ENCODE peak calls at places on chromosomes 6 and 20, in nine cellular contexts. J is fibroblast of the aortic adventitia; V is uterus; I is EL; R is T-helper 2 cell; H is naive thymus-derived CD4-positive, alpha-beta T cell; W is anterior cingulate cortex; A is kidney tubule cell; D is AG20443. Q is an unnamed sample.

GRCh38 chr6:87154641-87155271 is 609 bp upstream of the ZNF292 start:
- DNase-seq in V (no peak), R (peak), I (peak), J (peak), D (peak), W (no peak), H (peak), A (peak), Q (no peak)

GRCh38 chr20:20941468-20941889 is 164.7 kb downstream of the LINC00237 start:
- DNase-seq in J (no peak), W (no peak), D (no peak), R (no peak), H (no peak), I (no peak), V (no peak), A (no peak), Q (no peak)

GRCh38 chr6:12233693-12234551 is 56.2 kb upstream of the EDN1 start:
- DNase-seq in A (peak), H (peak), D (peak), J (peak), V (peak), R (peak), I (peak), W (peak), Q (no peak)

GRCh38 chr20:45059022-45059728 is 41.8 kb downstream of the KCNS1 start:
- DNase-seq in D (no peak), R (no peak), H (no peak), J (peak), W (peak), I (peak), A (peak), V (no peak), Q (no peak)

GRCh38 chr6:33840064-33840926 is 36.5 kb upstream of the MLN start:
- DNase-seq in I (peak), V (peak), D (peak), H (no peak), A (peak), W (no peak), R (no peak), J (peak), Q (no peak)

GRCh38 chr6:156935000-156935399 is 157.8 kb downstream of the ARID1B start:
- DNase-seq in D (no peak), I (no peak), A (no peak), J (no peak), V (no peak), W (no peak), R (no peak), H (no peak), Q (no peak)

GRCh38 chr6:26613201-26613600 is 16.4 kb downstream of the ABT1 start:
- DNase-seq in V (no peak), I (no peak), R (no peak), J (no peak), W (no peak), D (no peak), H (no peak), A (no peak), Q (no peak)

GRCh38 chr6:2403546-2403945 is 158.1 kb upstream of the GMDS start:
- DNase-seq in H (no peak), W (no peak), R (no peak), D (no peak), I (no peak), A (no peak), V (no peak), J (no peak), Q (no peak)

GRCh38 chr20:63536241-63536977 is 767 bp downstream of the PTK6 start:
- DNase-seq in J (peak), D (peak), H (no peak), I (peak), R (no peak), V (no peak), W (no peak), A (peak), Q (no peak)

GRCh38 chr20:19601133-19601810 is 156.8 kb upstream of the RIN2 start:
- DNase-seq in D (no peak), H (no peak), V (no peak), I (no peak), W (no peak), A (no peak), R (no peak), J (no peak), Q (no peak)

GRCh38 chr6:83430606-83431544 is at the start of gene ME1:
- DNase-seq in J (peak), A (peak), I (peak), W (peak), R (peak), D (peak), V (peak), H (no peak), Q (peak)

GRCh38 chr6:124917769-124918168 is 44.5 kb upstream of the RNF217 start:
- DNase-seq in R (no peak), W (no peak), A (no peak), H (no peak), I (peak), J (no peak), D (no peak), V (no peak), Q (no peak)

GRCh38 chr6:88013554-88013953 is 34.1 kb upstream of the SPACA1 start:
- DNase-seq in V (no peak), J (no peak), R (no peak), H (no peak), A (no peak), W (no peak), D (no peak), I (no peak), Q (no peak)

GRCh38 chr20:45347936-45348809 is at the start of gene SDC4:
- DNase-seq in V (peak), I (peak), J (peak), A (peak), R (peak), D (peak), H (no peak), W (no peak), Q (peak)

GRCh38 chr20:44745560-44746366 is at the start of gene KCNK15:
- DNase-seq in A (peak), D (peak), H (peak), R (no peak), I (peak), J (no peak), V (peak), W (no peak), Q (peak)

GRCh38 chr20:51497542-51498467 is 44.7 kb downstream of the NFATC2 start:
- DNase-seq in W (no peak), A (no peak), H (peak), D (no peak), I (no peak), R (peak), J (peak), V (peak), Q (peak)

GRCh38 chr20:8757146-8757545 is 311.7 kb upstream of the PLCB4 start:
- DNase-seq in H (no peak), D (peak), V (no peak), J (peak), R (no peak), A (peak), W (no peak), I (peak), Q (no peak)